ENCODE peak calls at places on chromosome 18, in five cellular contexts. One of them, this sample, is unnamed.

GRCh38 chr18:5974696-5975095 is 79.4 kb upstream of the TMEM200C start:
- DNase-seq in tibial nerve: no peak
- DNase-seq in esophagus muscularis mucosa: no peak
- DNase-seq in A549: no peak
- DNase-seq in suprapubic skin: peak; percentile 0
- DNase-seq in this sample: no peak

GRCh38 chr18:76616373-76616772 is 121.3 kb upstream of the ZNF516 start:
- DNase-seq in tibial nerve: no peak
- DNase-seq in suprapubic skin: no peak
- DNase-seq in esophagus muscularis mucosa: no peak
- DNase-seq in A549: no peak
- DNase-seq in this sample: no peak

GRCh38 chr18:7617738-7618422 is 50.8 kb downstream of the PTPRM start:
- DNase-seq in suprapubic skin: no peak
- DNase-seq in esophagus muscularis mucosa: peak; percentile 92
- DNase-seq in A549: no peak
- DNase-seq in tibial nerve: peak; percentile 28
- DNase-seq in this sample: peak; percentile 43

GRCh38 chr18:56538756-56539155 is 99.6 kb downstream of the TXNL1 start:
- DNase-seq in suprapubic skin: no peak
- DNase-seq in A549: no peak
- DNase-seq in esophagus muscularis mucosa: no peak
- DNase-seq in tibial nerve: no peak
- DNase-seq in this sample: no peak

GRCh38 chr18:22066083-22066485 is 103.3 kb upstream of the GATA6 start:
- DNase-seq in tibial nerve: no peak
- DNase-seq in esophagus muscularis mucosa: no peak
- DNase-seq in A549: no peak
- DNase-seq in suprapubic skin: no peak
- DNase-seq in this sample: no peak

GRCh38 chr18:42412896-42413295 is 457.9 kb downstream of the PIK3C3 start:
- DNase-seq in esophagus muscularis mucosa: no peak
- DNase-seq in suprapubic skin: no peak
- DNase-seq in tibial nerve: no peak
- DNase-seq in A549: no peak
- DNase-seq in this sample: no peak

GRCh38 chr18:25042641-25043051 is 309.3 kb downstream of the ZNF521 start:
- DNase-seq in esophagus muscularis mucosa: no peak
- DNase-seq in A549: no peak
- DNase-seq in tibial nerve: no peak
- DNase-seq in suprapubic skin: no peak
- DNase-seq in this sample: no peak

GRCh38 chr18:48486762-48487161 is 52.1 kb upstream of the CTIF start:
- DNase-seq in esophagus muscularis mucosa: no peak
- DNase-seq in suprapubic skin: no peak
- DNase-seq in A549: no peak
- DNase-seq in tibial nerve: no peak
- DNase-seq in this sample: no peak

GRCh38 chr18:2480536-2480935 is 90.8 kb downstream of the METTL4 start:
- DNase-seq in suprapubic skin: no peak
- DNase-seq in esophagus muscularis mucosa: no peak
- DNase-seq in tibial nerve: no peak
- DNase-seq in A549: no peak
- DNase-seq in this sample: no peak

GRCh38 chr18:8396244-8396643 is 213.0 kb upstream of the RAB12 start:
- DNase-seq in esophagus muscularis mucosa: no peak
- DNase-seq in A549: no peak
- DNase-seq in tibial nerve: no peak
- DNase-seq in suprapubic skin: no peak
- DNase-seq in this sample: no peak

GRCh38 chr18:6614952-6615351 is 114.6 kb upstream of the ARHGAP28 start:
- DNase-seq in tibial nerve: no peak
- DNase-seq in suprapubic skin: no peak
- DNase-seq in A549: no peak
- DNase-seq in esophagus muscularis mucosa: no peak
- DNase-seq in this sample: no peak

GRCh38 chr18:23433360-23433759 is 19.7 kb upstream of the RIOK3 start:
- DNase-seq in suprapubic skin: no peak
- DNase-seq in A549: no peak
- DNase-seq in esophagus muscularis mucosa: no peak
- DNase-seq in tibial nerve: no peak
- DNase-seq in this sample: no peak

GRCh38 chr18:44586782-44587524 is 93.7 kb upstream of the SETBP1 start:
- DNase-seq in suprapubic skin: no peak
- DNase-seq in tibial nerve: no peak
- DNase-seq in A549: no peak
- DNase-seq in esophagus muscularis mucosa: no peak
- DNase-seq in this sample: no peak

GRCh38 chr18:76395609-76396008 is 99.4 kb downstream of the ZNF516 start:
- DNase-seq in suprapubic skin: no peak
- DNase-seq in esophagus muscularis mucosa: no peak
- DNase-seq in tibial nerve: no peak
- DNase-seq in A549: no peak
- DNase-seq in this sample: no peak

GRCh38 chr18:35424356-35424755 is 47.2 kb upstream of the ZNF396 start:
- DNase-seq in suprapubic skin: no peak
- DNase-seq in tibial nerve: no peak
- DNase-seq in esophagus muscularis mucosa: no peak
- DNase-seq in A549: no peak
- DNase-seq in this sample: no peak

GRCh38 chr18:35278969-35279368 is 11.1 kb downstream of the ZSCAN30 start:
- DNase-seq in A549: no peak
- DNase-seq in esophagus muscularis mucosa: no peak
- DNase-seq in suprapubic skin: no peak
- DNase-seq in tibial nerve: no peak
- DNase-seq in this sample: no peak

GRCh38 chr18:40937386-40937785 is 1017.6 kb upstream of the PIK3C3 start:
- DNase-seq in suprapubic skin: no peak
- DNase-seq in esophagus muscularis mucosa: no peak
- DNase-seq in tibial nerve: no peak
- DNase-seq in A549: no peak
- DNase-seq in this sample: no peak

GRCh38 chr18:3114026-3114425 is 101.1 kb upstream of the LPIN2 start:
- DNase-seq in suprapubic skin: no peak
- DNase-seq in tibial nerve: no peak
- DNase-seq in esophagus muscularis mucosa: no peak
- DNase-seq in A549: no peak
- DNase-seq in this sample: no peak

GRCh38 chr18:37640504-37640903 is 74.9 kb upstream of the CELF4 start:
- DNase-seq in suprapubic skin: no peak
- DNase-seq in esophagus muscularis mucosa: peak; percentile 70
- DNase-seq in tibial nerve: no peak
- DNase-seq in A549: no peak
- DNase-seq in this sample: no peak
- H3K4me3 ChIP-seq in suprapubic skin: no peak overlapping the region
- H3K4me3 ChIP-seq in esophagus muscularis mucosa: no peak overlapping the region
- H3K4me3 ChIP-seq in tibial nerve: no peak overlapping the region
- H3K4me3 ChIP-seq in A549: no peak overlapping the region
- H3K4me3 ChIP-seq in this sample: no peak overlapping the region

GRCh38 chr18:78701753-78702409 is 277.7 kb upstream of the SALL3 start:
- DNase-seq in A549: no peak
- DNase-seq in tibial nerve: no peak
- DNase-seq in suprapubic skin: peak; percentile 9
- DNase-seq in esophagus muscularis mucosa: no peak
- DNase-seq in this sample: no peak
- TF ChIP-seq EP300 in A549: no peak
- TF ChIP-seq EP300 in tibial nerve: no peak
- TF ChIP-seq EP300 in suprapubic skin: no peak
- TF ChIP-seq EP300 in esophagus muscularis mucosa: no peak
- TF ChIP-seq EP300 in this sample: no peak

GRCh38 chr18:39692367-39693011 is 2126.9 kb upstream of the CELF4 start:
- DNase-seq in tibial nerve: no peak
- DNase-seq in esophagus muscularis mucosa: no peak
- DNase-seq in suprapubic skin: no peak
- DNase-seq in A549: no peak
- DNase-seq in this sample: no peak
- H3K4me3 ChIP-seq in tibial nerve: no peak overlapping the region
- H3K4me3 ChIP-seq in esophagus muscularis mucosa: no peak overlapping the region
- H3K4me3 ChIP-seq in suprapubic skin: no peak overlapping the region
- H3K4me3 ChIP-seq in A549: no peak overlapping the region
- H3K4me3 ChIP-seq in this sample: no peak overlapping the region

GRCh38 chr18:61894751-61895524 is 2.1 kb upstream of the RNF152 start:
- DNase-seq in esophagus muscularis mucosa: peak; percentile 90
- DNase-seq in A549: peak; percentile 1
- DNase-seq in suprapubic skin: no peak
- DNase-seq in tibial nerve: no peak
- DNase-seq in this sample: no peak

GRCh38 chr18:61896118-61896517 is 3.3 kb upstream of the RNF152 start:
- DNase-seq in suprapubic skin: no peak
- DNase-seq in esophagus muscularis mucosa: peak; percentile 84
- DNase-seq in A549: no peak
- DNase-seq in tibial nerve: no peak
- DNase-seq in this sample: no peak

GRCh38 chr18:61893304-61893970 is 630 bp upstream of the RNF152 start:
- DNase-seq in tibial nerve: no peak
- DNase-seq in suprapubic skin: no peak
- DNase-seq in esophagus muscularis mucosa: peak; percentile 91
- DNase-seq in A549: peak; percentile 13
- DNase-seq in this sample: peak; percentile 69

GRCh38 chr18:61892683-61893303 is at the start of gene RNF152:
- DNase-seq in A549: peak; percentile 0
- DNase-seq in esophagus muscularis mucosa: peak; percentile 89
- DNase-seq in tibial nerve: no peak
- DNase-seq in suprapubic skin: no peak
- DNase-seq in this sample: peak; percentile 43

GRCh38 chr18:61893971-61894750 is 1.4 kb upstream of the RNF152 start:
- DNase-seq in A549: peak; percentile 36
- DNase-seq in tibial nerve: peak; percentile 64
- DNase-seq in esophagus muscularis mucosa: peak; percentile 87
- DNase-seq in suprapubic skin: peak; percentile 85
- DNase-seq in this sample: peak; percentile 81
- TF ChIP-seq EP300 in A549: no peak
- TF ChIP-seq EP300 in tibial nerve: peak; percentile 59
- TF ChIP-seq EP300 in esophagus muscularis mucosa: no peak
- TF ChIP-seq EP300 in suprapubic skin: no peak
- TF ChIP-seq EP300 in this sample: no peak

GRCh38 chr18:70294471-70295191 is 5.8 kb downstream of the SOCS6 start:
- DNase-seq in suprapubic skin: no peak
- DNase-seq in tibial nerve: no peak
- DNase-seq in esophagus muscularis mucosa: no peak
- DNase-seq in A549: no peak
- DNase-seq in this sample: no peak

GRCh38 chr18:70296781-70297180 is 7.9 kb downstream of the SOCS6 start:
- DNase-seq in tibial nerve: no peak
- DNase-seq in suprapubic skin: no peak
- DNase-seq in A549: no peak
- DNase-seq in esophagus muscularis mucosa: no peak
- DNase-seq in this sample: no peak

GRCh38 chr18:70295192-70295522 is 6.3 kb downstream of the SOCS6 start:
- DNase-seq in suprapubic skin: no peak
- DNase-seq in esophagus muscularis mucosa: no peak
- DNase-seq in tibial nerve: no peak
- DNase-seq in A549: no peak
- DNase-seq in this sample: no peak

GRCh38 chr18:70295633-70296188 is 6.9 kb downstream of the SOCS6 start:
- DNase-seq in A549: no peak
- DNase-seq in esophagus muscularis mucosa: no peak
- DNase-seq in suprapubic skin: no peak
- DNase-seq in tibial nerve: no peak
- DNase-seq in this sample: no peak

GRCh38 chr18:70296289-70296688 is 7.4 kb downstream of the SOCS6 start:
- DNase-seq in suprapubic skin: no peak
- DNase-seq in esophagus muscularis mucosa: no peak
- DNase-seq in A549: peak; percentile 36
- DNase-seq in tibial nerve: no peak
- DNase-seq in this sample: no peak
- H3K4me3 ChIP-seq in suprapubic skin: no peak overlapping the region
- H3K4me3 ChIP-seq in esophagus muscularis mucosa: no peak overlapping the region
- H3K4me3 ChIP-seq in A549: peak overlapping the region; percentile 38
- H3K4me3 ChIP-seq in tibial nerve: no peak overlapping the region
- H3K4me3 ChIP-seq in this sample: no peak overlapping the region